ENCODE peak calls at places on chromosomes 6 and 20, in seven cellular contexts. Y, F, L, U, O, A and V are unnamed samples.

GRCh38 chr20:4134355-4134834 is 119.0 kb upstream of the RNF24 start:
- DNase-seq in Y (no peak), F (no peak), L (no peak), U (no peak), O (no peak), A (no peak), V (no peak)

GRCh38 chr6:152150196-152150595 is 342.7 kb downstream of the ESR1 start:
- DNase-seq in Y (no peak), F (no peak), L (no peak), U (no peak), O (no peak), A (no peak), V (no peak)

GRCh38 chr20:62617711-62618483 is 24.4 kb upstream of the SLCO4A1 start:
- DNase-seq in Y (no peak), F (no peak), L (no peak), U (peak), O (no peak), A (no peak), V (no peak)

GRCh38 chr20:6140947-6141346 is 18.1 kb upstream of the FERMT1 start:
- DNase-seq in Y (peak), F (no peak), L (no peak), U (peak), O (peak), A (no peak), V (peak)

GRCh38 chr6:111720931-111721496 is 115.3 kb upstream of the TRAF3IP2 start:
- DNase-seq in Y (no peak), F (no peak), L (no peak), U (no peak), O (no peak), A (no peak), V (no peak)

GRCh38 chr20:49560646-49561045 is 7.3 kb downstream of the PTGIS start:
- DNase-seq in Y (no peak), F (no peak), L (no peak), U (no peak), O (no peak), A (no peak), V (no peak)

GRCh38 chr6:72035966-72036365 is 149.6 kb downstream of the RIMS1 start:
- DNase-seq in Y (no peak), F (no peak), L (no peak), U (no peak), O (no peak), A (no peak), V (no peak)

GRCh38 chr6:105981002-105981887 is 104.9 kb upstream of the PRDM1 start:
- DNase-seq in Y (no peak), F (no peak), L (no peak), U (no peak), O (peak), A (peak), V (no peak)

GRCh38 chr6:39357998-39358686 is 35.6 kb upstream of the KCNK16 start:
- DNase-seq in Y (no peak), F (no peak), L (no peak), U (no peak), O (peak), A (no peak), V (peak)

GRCh38 chr6:23335894-23336293 is 766.5 kb downstream of the HDGFL1 start:
- DNase-seq in Y (no peak), F (no peak), L (no peak), U (no peak), O (no peak), A (no peak), V (no peak)

DNA sequence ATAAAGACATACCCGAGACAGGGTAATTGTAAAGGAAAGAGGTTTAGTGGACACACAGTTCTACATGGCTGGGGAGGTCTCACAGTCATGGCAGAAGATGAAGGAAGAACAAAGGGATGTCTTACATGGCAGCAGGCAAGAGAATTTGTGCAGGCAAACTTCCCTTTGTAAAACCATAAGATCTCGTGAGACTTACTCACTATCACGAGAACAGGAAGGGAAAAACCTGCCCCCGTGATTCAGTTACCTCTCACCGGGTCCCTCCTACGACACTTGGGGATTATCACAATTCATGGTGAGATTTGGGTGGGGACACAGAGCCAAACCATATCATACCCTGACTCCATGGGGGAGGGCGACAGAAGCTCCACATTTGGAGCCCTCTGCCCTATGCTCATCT is 7.4 kb upstream of the VAPB start:
- DNase-seq in Y (no peak), F (no peak), L (no peak), U (no peak), O (no peak), A (no peak), V (no peak)
- TF ChIP-seq JUND in Y (no peak), F (no peak), L (no peak), U (no peak), O (no peak), A (no peak), V (no peak)

DNA sequence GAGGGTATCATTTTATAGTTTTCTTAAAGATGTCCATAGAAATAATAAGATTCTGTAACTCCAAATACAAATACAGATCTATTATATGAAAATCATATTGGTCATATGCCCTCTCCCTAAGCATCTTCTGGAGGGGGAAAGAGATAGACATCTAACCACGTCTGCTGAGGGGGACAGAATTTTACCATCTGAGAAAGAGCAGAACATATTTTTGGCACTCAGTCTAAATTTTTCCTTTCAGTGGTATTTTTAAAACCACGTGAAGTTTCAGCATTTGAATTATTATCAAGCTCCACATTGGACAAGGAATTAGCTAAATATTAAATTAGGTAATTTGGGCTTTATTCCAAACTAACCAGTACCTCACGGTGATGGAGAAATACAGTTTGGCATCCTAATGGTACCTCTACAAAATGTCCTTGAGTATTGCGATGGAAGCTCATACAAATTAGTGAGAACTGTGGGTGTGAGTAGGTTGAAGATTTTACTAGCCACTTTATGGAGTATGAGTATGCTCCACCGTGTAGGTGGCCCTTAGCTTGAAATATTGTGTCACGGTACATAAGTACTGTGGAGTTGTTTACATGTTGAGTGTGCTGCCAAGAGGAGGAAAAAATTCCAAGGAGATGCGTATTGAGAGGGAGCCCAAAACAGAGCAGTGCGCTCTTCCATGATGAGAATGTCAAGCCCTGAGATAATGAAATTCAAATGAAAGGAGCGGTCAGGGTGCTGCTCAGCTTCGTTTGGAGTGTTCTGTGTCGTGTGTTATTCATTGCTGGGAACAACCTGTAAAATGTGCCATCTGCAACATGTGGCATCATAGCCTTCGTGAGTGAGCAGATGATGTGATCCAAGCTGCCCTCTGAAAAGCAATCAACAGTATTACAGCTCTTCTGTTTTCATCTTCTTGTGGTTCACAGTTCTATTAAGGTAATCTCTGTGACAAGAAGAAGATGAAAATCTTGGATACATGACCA is 48.4 kb upstream of the PHACTR2 start:
- DNase-seq in Y (no peak), F (no peak), L (no peak), U (no peak), O (no peak), A (no peak), V (no peak)
- TF ChIP-seq JUND in Y (no peak), F (no peak), L (no peak), U (no peak), O (no peak), A (no peak), V (no peak)

DNA sequence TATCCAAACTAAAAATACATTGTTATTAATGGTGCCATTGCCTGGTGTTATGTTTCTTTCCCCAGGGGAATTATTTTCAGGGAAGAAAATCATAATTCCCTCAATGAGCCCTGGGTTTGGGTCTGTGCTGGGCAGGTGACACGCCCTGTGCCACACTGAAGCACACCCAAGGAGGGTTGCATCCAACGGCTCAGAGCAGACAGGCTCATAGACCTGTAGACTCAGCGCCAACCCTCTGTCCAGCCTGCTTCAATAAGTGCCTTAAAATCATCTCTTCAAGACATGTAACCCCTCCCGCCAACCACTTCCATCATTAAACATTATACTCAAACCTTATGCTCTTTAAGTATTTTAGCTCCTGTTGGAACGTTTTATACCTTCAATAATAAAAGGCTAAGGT is 225.3 kb upstream of the CDH4 start:
- DNase-seq in Y (no peak), F (no peak), L (no peak), U (no peak), O (no peak), A (no peak), V (no peak)
- TF ChIP-seq JUND in Y (no peak), F (no peak), L (no peak), U (no peak), O (no peak), A (no peak), V (no peak)

GRCh38 chr6:44008821-44009370 is 118.4 kb downstream of the MRPL14 start:
- DNase-seq in Y (no peak), F (no peak), L (no peak), U (no peak), O (no peak), A (no peak), V (no peak)

GRCh38 chr6:44006872-44007303 is 120.4 kb downstream of the MRPL14 start:
- DNase-seq in Y (no peak), F (no peak), L (no peak), U (no peak), O (no peak), A (no peak), V (no peak)

GRCh38 chr6:44009425-44010321 is 117.6 kb downstream of the MRPL14 start:
- DNase-seq in Y (no peak), F (no peak), L (no peak), U (no peak), O (no peak), A (no peak), V (no peak)

GRCh38 chr6:44006123-44006871 is 121.0 kb downstream of the MRPL14 start:
- DNase-seq in Y (no peak), F (no peak), L (no peak), U (no peak), O (no peak), A (no peak), V (no peak)

DNA sequence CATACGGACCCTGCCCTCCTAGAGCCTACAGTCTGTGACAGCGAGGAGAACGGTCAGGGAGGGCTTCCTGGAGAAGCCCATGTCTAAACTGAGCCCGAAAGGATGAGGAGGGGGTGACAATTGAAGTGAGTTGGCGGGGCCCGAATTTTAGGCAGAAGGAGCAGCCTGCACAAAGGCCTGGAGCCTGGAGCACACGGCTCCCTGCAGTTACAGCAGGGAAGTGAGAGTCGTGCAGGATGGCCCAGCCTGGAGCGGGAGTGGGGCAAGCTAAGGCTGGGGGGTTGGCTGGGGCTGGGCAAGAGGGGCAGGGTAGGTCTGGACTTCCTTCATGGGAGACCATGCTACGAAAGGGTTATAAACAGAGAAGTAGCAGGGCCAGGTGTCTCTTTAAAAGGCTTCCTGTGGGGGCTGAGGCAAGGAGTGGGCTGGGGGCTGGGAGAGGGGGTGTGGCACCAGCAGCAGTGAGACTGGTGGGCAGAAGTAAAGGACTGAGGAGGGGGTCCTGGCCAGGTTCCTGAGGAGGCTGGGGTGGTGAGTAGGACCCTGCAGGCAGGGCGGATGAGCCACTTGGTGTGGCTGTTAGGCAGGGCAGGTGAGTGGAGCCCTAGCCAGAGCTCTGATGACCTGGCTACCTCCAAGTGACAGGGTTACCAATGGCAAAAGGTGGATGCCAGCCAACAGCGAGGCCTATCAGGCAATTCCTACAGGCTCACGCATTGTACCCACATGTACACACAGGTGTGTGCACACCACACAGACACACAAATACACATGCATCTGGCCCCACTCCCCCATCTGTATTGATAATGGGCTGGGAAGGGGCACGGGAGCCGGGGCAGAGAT is 119.2 kb downstream of the MRPL14 start:
- DNase-seq in Y (no peak), F (no peak), L (no peak), U (no peak), O (no peak), A (no peak), V (no peak)
- TF ChIP-seq JUND in Y (no peak), F (no peak), L (no peak), U (no peak), O (no peak), A (no peak), V (no peak)

GRCh38 chr20:44993343-44993742 is 27.0 kb downstream of the STK4 start:
- DNase-seq in Y (no peak), F (no peak), L (no peak), U (no peak), O (no peak), A (no peak), V (no peak)

GRCh38 chr20:44990957-44991356 is 24.6 kb downstream of the STK4 start:
- DNase-seq in Y (no peak), F (no peak), L (no peak), U (no peak), O (no peak), A (no peak), V (no peak)

GRCh38 chr20:44988772-44989171 is 22.5 kb downstream of the STK4 start:
- DNase-seq in Y (no peak), F (no peak), L (no peak), U (no peak), O (no peak), A (no peak), V (no peak)

DNA sequence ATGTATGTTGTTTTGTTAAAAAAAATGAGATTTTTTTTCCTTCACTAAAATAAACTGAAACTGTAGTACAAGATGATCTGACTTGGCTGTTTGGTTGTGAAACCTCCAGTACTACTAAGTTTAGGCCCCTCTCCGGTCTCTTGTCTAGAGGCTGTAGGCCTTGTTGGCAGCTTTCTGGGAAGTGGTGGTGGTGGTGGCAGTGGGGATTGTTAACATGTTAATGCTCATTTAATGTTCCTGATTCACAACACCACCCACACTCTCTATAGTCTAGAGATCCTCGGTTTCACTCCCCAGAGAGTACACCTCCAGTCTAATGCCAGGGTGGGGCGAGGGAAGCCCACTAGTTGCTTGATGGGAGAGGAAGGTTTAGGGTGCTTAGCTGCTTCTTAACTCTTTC is 24.1 kb downstream of the STK4 start:
- DNase-seq in Y (no peak), F (no peak), L (no peak), U (no peak), O (no peak), A (no peak), V (no peak)
- TF ChIP-seq JUND in Y (no peak), F (no peak), L (no peak), U (no peak), O (no peak), A (no peak), V (no peak)